ENCODE peak calls at places on chromosomes 11 and 22, in nine cellular contexts. R is nucleus accumbens, F is RWPE1, C is GM13976, V is T follicular helper cell, B is GM23248, M is GM12865, L is HT1080, Z is lower leg skin. I is an unnamed sample.

GRCh38 chr11:119504366-119504765 is 81.4 kb upstream of the THY1 start:
- DNase-seq in L (no peak), M (no peak), C (no peak), R (no peak), Z (no peak), B (no peak), F (no peak), V (no peak), I (no peak)

GRCh38 chr11:126181939-126182730 is 29.3 kb downstream of the RPUSD4 start:
- DNase-seq in F (no peak), L (no peak), B (no peak), R (no peak), Z (no peak), C (no peak), M (no peak), V (no peak), I (no peak)

GRCh38 chr11:19426022-19426718 is 185.4 kb upstream of the E2F8 start:
- DNase-seq in C (no peak), F (no peak), L (no peak), B (no peak), Z (no peak), M (no peak), V (no peak), R (no peak), I (no peak)

GRCh38 chr22:29454186-29454745 is 15.9 kb downstream of the RFPL1 start:
- DNase-seq in L (no peak), B (no peak), M (no peak), Z (no peak), F (no peak), R (no peak), V (no peak), C (no peak), I (no peak)

GRCh38 chr22:47063606-47064005 is 301.2 kb downstream of the TBC1D22A start:
- DNase-seq in R (no peak), L (no peak), Z (no peak), C (no peak), M (no peak), V (no peak), F (no peak), B (peak; percentile 10), I (no peak)

GRCh38 chr11:8543278-8543677 is 50.8 kb downstream of the STK33 start:
- DNase-seq in L (no peak), Z (no peak), B (no peak), V (no peak), F (no peak), C (no peak), R (no peak), M (no peak), I (no peak)

GRCh38 chr22:22357024-22357868 is 112.7 kb downstream of the VPREB1 start:
- DNase-seq in B (peak; percentile 78), C (peak; percentile 93), M (peak; percentile 98), F (peak; percentile 72), V (peak; percentile 48), R (no peak), L (peak; percentile 56), Z (peak; percentile 35), I (peak; percentile 60)

GRCh38 chr11:96235725-96236124 is 107.3 kb downstream of the MAML2 start:
- DNase-seq in R (no peak), L (no peak), V (no peak), F (no peak), C (peak; percentile 46), Z (no peak), B (peak; percentile 37), M (peak; percentile 78), I (no peak)

GRCh38 chr11:111429066-111429506 is 50.0 kb upstream of the POU2AF1 start:
- DNase-seq in C (peak; percentile 61), L (peak; percentile 37), V (peak; percentile 32), M (peak; percentile 88), Z (peak; percentile 76), B (peak; percentile 80), R (no peak), F (no peak), I (peak; percentile 41)

GRCh38 chr22:20595461-20595860 is 88.1 kb downstream of the MED15 start:
- DNase-seq in L (no peak), B (no peak), Z (no peak), C (no peak), V (no peak), R (no peak), F (no peak), M (no peak), I (no peak)

I was measured in bronchial epithelial cell.